ENCODE peak calls at places on chromosomes 12 and 14, in ten cellular contexts. One of them, this sample, is unnamed.

GRCh38 chr12:7645395-7646177 is 20.1 kb downstream of the APOBEC1 start:
- DNase-seq in heart right ventricle: no peak
- DNase-seq in Caco-2: peak
- DNase-seq in NCI-H2081: no peak
- DNase-seq in HCT116: peak
- DNase-seq in activated CD4-positive, alpha-beta T cell treated with anti-CD3 and anti-CD28 coated beads, Interleukin-2, amount 10 ng/mL, durations not matched to agents 7 days and 5 days: peak
- DNase-seq in EL: peak
- DNase-seq in fibroblast of lung: peak
- DNase-seq in mucosa of gallbladder: peak
- DNase-seq in activated T-cell treated with anti-CD3 and anti-CD28 coated beads for 1 hour: no peak
- DNase-seq in this sample: peak

GRCh38 chr14:96086032-96086431 is 46.9 kb downstream of the C14orf132 start:
- DNase-seq in NCI-H2081: no peak
- DNase-seq in mucosa of gallbladder: no peak
- DNase-seq in activated T-cell treated with anti-CD3 and anti-CD28 coated beads for 1 hour: no peak
- DNase-seq in Caco-2: no peak
- DNase-seq in EL: peak
- DNase-seq in HCT116: no peak
- DNase-seq in fibroblast of lung: peak
- DNase-seq in activated CD4-positive, alpha-beta T cell treated with anti-CD3 and anti-CD28 coated beads, Interleukin-2, amount 10 ng/mL, durations not matched to agents 7 days and 5 days: no peak
- DNase-seq in heart right ventricle: no peak
- DNase-seq in this sample: no peak

GRCh38 chr12:79366374-79366773 is 324.4 kb downstream of the PAWR start:
- DNase-seq in heart right ventricle: no peak
- DNase-seq in activated T-cell treated with anti-CD3 and anti-CD28 coated beads for 1 hour: no peak
- DNase-seq in mucosa of gallbladder: no peak
- DNase-seq in fibroblast of lung: no peak
- DNase-seq in NCI-H2081: no peak
- DNase-seq in HCT116: no peak
- DNase-seq in activated CD4-positive, alpha-beta T cell treated with anti-CD3 and anti-CD28 coated beads, Interleukin-2, amount 10 ng/mL, durations not matched to agents 7 days and 5 days: no peak
- DNase-seq in EL: no peak
- DNase-seq in Caco-2: no peak
- DNase-seq in this sample: no peak

GRCh38 chr14:104984056-104984894 is 1.3 kb upstream of the CLBA1 start:
- DNase-seq in fibroblast of lung: no peak
- DNase-seq in HCT116: no peak
- DNase-seq in mucosa of gallbladder: no peak
- DNase-seq in heart right ventricle: no peak
- DNase-seq in Caco-2: no peak
- DNase-seq in activated CD4-positive, alpha-beta T cell treated with anti-CD3 and anti-CD28 coated beads, Interleukin-2, amount 10 ng/mL, durations not matched to agents 7 days and 5 days: no peak
- DNase-seq in EL: no peak
- DNase-seq in NCI-H2081: no peak
- DNase-seq in activated T-cell treated with anti-CD3 and anti-CD28 coated beads for 1 hour: no peak
- DNase-seq in this sample: no peak

GRCh38 chr12:18595406-18595805 is 142.4 kb downstream of the PLCZ1 start:
- DNase-seq in EL: peak
- DNase-seq in NCI-H2081: no peak
- DNase-seq in mucosa of gallbladder: no peak
- DNase-seq in activated CD4-positive, alpha-beta T cell treated with anti-CD3 and anti-CD28 coated beads, Interleukin-2, amount 10 ng/mL, durations not matched to agents 7 days and 5 days: no peak
- DNase-seq in Caco-2: peak
- DNase-seq in heart right ventricle: no peak
- DNase-seq in HCT116: no peak
- DNase-seq in fibroblast of lung: peak
- DNase-seq in activated T-cell treated with anti-CD3 and anti-CD28 coated beads for 1 hour: no peak
- DNase-seq in this sample: no peak

GRCh38 chr14:90556050-90556477 is 159.2 kb downstream of the CALM1 start:
- DNase-seq in Caco-2: no peak
- DNase-seq in fibroblast of lung: no peak
- DNase-seq in activated T-cell treated with anti-CD3 and anti-CD28 coated beads for 1 hour: no peak
- DNase-seq in NCI-H2081: no peak
- DNase-seq in activated CD4-positive, alpha-beta T cell treated with anti-CD3 and anti-CD28 coated beads, Interleukin-2, amount 10 ng/mL, durations not matched to agents 7 days and 5 days: no peak
- DNase-seq in EL: no peak
- DNase-seq in HCT116: no peak
- DNase-seq in heart right ventricle: peak
- DNase-seq in mucosa of gallbladder: peak
- DNase-seq in this sample: no peak

GRCh38 chr12:47034661-47035060 is 44.8 kb upstream of the PCED1B start:
- DNase-seq in heart right ventricle: no peak
- DNase-seq in EL: no peak
- DNase-seq in HCT116: no peak
- DNase-seq in activated T-cell treated with anti-CD3 and anti-CD28 coated beads for 1 hour: no peak
- DNase-seq in mucosa of gallbladder: no peak
- DNase-seq in NCI-H2081: no peak
- DNase-seq in fibroblast of lung: peak
- DNase-seq in activated CD4-positive, alpha-beta T cell treated with anti-CD3 and anti-CD28 coated beads, Interleukin-2, amount 10 ng/mL, durations not matched to agents 7 days and 5 days: no peak
- DNase-seq in Caco-2: no peak
- DNase-seq in this sample: no peak

GRCh38 chr14:25044299-25044698 is 5.6 kb downstream of the STXBP6 start:
- DNase-seq in mucosa of gallbladder: no peak
- DNase-seq in fibroblast of lung: peak
- DNase-seq in Caco-2: no peak
- DNase-seq in activated T-cell treated with anti-CD3 and anti-CD28 coated beads for 1 hour: no peak
- DNase-seq in EL: no peak
- DNase-seq in HCT116: no peak
- DNase-seq in NCI-H2081: no peak
- DNase-seq in heart right ventricle: no peak
- DNase-seq in activated CD4-positive, alpha-beta T cell treated with anti-CD3 and anti-CD28 coated beads, Interleukin-2, amount 10 ng/mL, durations not matched to agents 7 days and 5 days: no peak
- DNase-seq in this sample: no peak

GRCh38 chr14:38124496-38124895 is 83.2 kb upstream of the SSTR1 start:
- DNase-seq in Caco-2: no peak
- DNase-seq in HCT116: no peak
- DNase-seq in mucosa of gallbladder: no peak
- DNase-seq in heart right ventricle: no peak
- DNase-seq in activated T-cell treated with anti-CD3 and anti-CD28 coated beads for 1 hour: no peak
- DNase-seq in fibroblast of lung: no peak
- DNase-seq in activated CD4-positive, alpha-beta T cell treated with anti-CD3 and anti-CD28 coated beads, Interleukin-2, amount 10 ng/mL, durations not matched to agents 7 days and 5 days: no peak
- DNase-seq in EL: no peak
- DNase-seq in NCI-H2081: no peak
- DNase-seq in this sample: no peak

GRCh38 chr12:26701604-26702215 is 131.3 kb downstream of the ITPR2 start:
- DNase-seq in activated CD4-positive, alpha-beta T cell treated with anti-CD3 and anti-CD28 coated beads, Interleukin-2, amount 10 ng/mL, durations not matched to agents 7 days and 5 days: peak
- DNase-seq in mucosa of gallbladder: no peak
- DNase-seq in heart right ventricle: no peak
- DNase-seq in Caco-2: peak
- DNase-seq in fibroblast of lung: peak
- DNase-seq in EL: peak
- DNase-seq in HCT116: peak
- DNase-seq in NCI-H2081: peak
- DNase-seq in activated T-cell treated with anti-CD3 and anti-CD28 coated beads for 1 hour: no peak
- DNase-seq in this sample: no peak

GRCh38 chr12:47812797-47813490 is 6.8 kb downstream of the HDAC7 start:
- DNase-seq in activated CD4-positive, alpha-beta T cell treated with anti-CD3 and anti-CD28 coated beads, Interleukin-2, amount 10 ng/mL, durations not matched to agents 7 days and 5 days: peak
- DNase-seq in EL: peak
- DNase-seq in fibroblast of lung: peak
- DNase-seq in mucosa of gallbladder: peak
- DNase-seq in heart right ventricle: peak
- DNase-seq in activated T-cell treated with anti-CD3 and anti-CD28 coated beads for 1 hour: peak
- DNase-seq in NCI-H2081: no peak
- DNase-seq in HCT116: no peak
- DNase-seq in Caco-2: peak
- DNase-seq in this sample: peak

GRCh38 chr12:113186033-113186365 is 478 bp downstream of the RITA1 start:
- DNase-seq in activated T-cell treated with anti-CD3 and anti-CD28 coated beads for 1 hour: no peak
- DNase-seq in activated CD4-positive, alpha-beta T cell treated with anti-CD3 and anti-CD28 coated beads, Interleukin-2, amount 10 ng/mL, durations not matched to agents 7 days and 5 days: no peak
- DNase-seq in HCT116: no peak
- DNase-seq in EL: no peak
- DNase-seq in NCI-H2081: peak
- DNase-seq in Caco-2: no peak
- DNase-seq in heart right ventricle: no peak
- DNase-seq in fibroblast of lung: peak
- DNase-seq in mucosa of gallbladder: no peak
- DNase-seq in this sample: no peak

GRCh38 chr12:132834181-132834711 is 5.6 kb upstream of the GOLGA3 start:
- DNase-seq in activated T-cell treated with anti-CD3 and anti-CD28 coated beads for 1 hour: no peak
- DNase-seq in HCT116: no peak
- DNase-seq in Caco-2: no peak
- DNase-seq in EL: no peak
- DNase-seq in activated CD4-positive, alpha-beta T cell treated with anti-CD3 and anti-CD28 coated beads, Interleukin-2, amount 10 ng/mL, durations not matched to agents 7 days and 5 days: peak
- DNase-seq in fibroblast of lung: no peak
- DNase-seq in mucosa of gallbladder: no peak
- DNase-seq in NCI-H2081: no peak
- DNase-seq in heart right ventricle: no peak
- DNase-seq in this sample: peak

GRCh38 chr12:42541965-42542364 is 47.6 kb downstream of the PRICKLE1 start:
- DNase-seq in HCT116: no peak
- DNase-seq in Caco-2: no peak
- DNase-seq in activated CD4-positive, alpha-beta T cell treated with anti-CD3 and anti-CD28 coated beads, Interleukin-2, amount 10 ng/mL, durations not matched to agents 7 days and 5 days: no peak
- DNase-seq in fibroblast of lung: no peak
- DNase-seq in mucosa of gallbladder: no peak
- DNase-seq in activated T-cell treated with anti-CD3 and anti-CD28 coated beads for 1 hour: no peak
- DNase-seq in NCI-H2081: no peak
- DNase-seq in EL: peak
- DNase-seq in heart right ventricle: no peak
- DNase-seq in this sample: no peak

GRCh38 chr14:38882533-38882932 is 220.5 kb downstream of the SEC23A start:
- DNase-seq in HCT116: no peak
- DNase-seq in activated CD4-positive, alpha-beta T cell treated with anti-CD3 and anti-CD28 coated beads, Interleukin-2, amount 10 ng/mL, durations not matched to agents 7 days and 5 days: no peak
- DNase-seq in heart right ventricle: no peak
- DNase-seq in NCI-H2081: no peak
- DNase-seq in mucosa of gallbladder: no peak
- DNase-seq in EL: no peak
- DNase-seq in Caco-2: no peak
- DNase-seq in activated T-cell treated with anti-CD3 and anti-CD28 coated beads for 1 hour: no peak
- DNase-seq in fibroblast of lung: peak
- DNase-seq in this sample: no peak

GRCh38 chr12:25583545-25583944 is 30.5 kb upstream of the LMNTD1 start:
- DNase-seq in Caco-2: peak
- DNase-seq in NCI-H2081: no peak
- DNase-seq in mucosa of gallbladder: peak
- DNase-seq in heart right ventricle: no peak
- DNase-seq in fibroblast of lung: peak
- DNase-seq in EL: no peak
- DNase-seq in activated CD4-positive, alpha-beta T cell treated with anti-CD3 and anti-CD28 coated beads, Interleukin-2, amount 10 ng/mL, durations not matched to agents 7 days and 5 days: no peak
- DNase-seq in activated T-cell treated with anti-CD3 and anti-CD28 coated beads for 1 hour: no peak
- DNase-seq in HCT116: peak
- DNase-seq in this sample: no peak

GRCh38 chr12:62719027-62719426 is 215.9 kb downstream of the PPM1H start:
- DNase-seq in EL: no peak
- DNase-seq in NCI-H2081: no peak
- DNase-seq in HCT116: no peak
- DNase-seq in activated CD4-positive, alpha-beta T cell treated with anti-CD3 and anti-CD28 coated beads, Interleukin-2, amount 10 ng/mL, durations not matched to agents 7 days and 5 days: no peak
- DNase-seq in heart right ventricle: no peak
- DNase-seq in activated T-cell treated with anti-CD3 and anti-CD28 coated beads for 1 hour: no peak
- DNase-seq in fibroblast of lung: no peak
- DNase-seq in mucosa of gallbladder: no peak
- DNase-seq in Caco-2: no peak
- DNase-seq in this sample: no peak

GRCh38 chr14:92690171-92691011 is 58.0 kb downstream of the LGMN start:
- DNase-seq in mucosa of gallbladder: no peak
- DNase-seq in EL: peak
- DNase-seq in Caco-2: peak
- DNase-seq in activated T-cell treated with anti-CD3 and anti-CD28 coated beads for 1 hour: no peak
- DNase-seq in HCT116: peak
- DNase-seq in heart right ventricle: no peak
- DNase-seq in activated CD4-positive, alpha-beta T cell treated with anti-CD3 and anti-CD28 coated beads, Interleukin-2, amount 10 ng/mL, durations not matched to agents 7 days and 5 days: no peak
- DNase-seq in NCI-H2081: peak
- DNase-seq in fibroblast of lung: peak
- DNase-seq in this sample: no peak

GRCh38 chr12:110932048-110932447 is 11.7 kb upstream of the MYL2 start:
- DNase-seq in Caco-2: no peak
- DNase-seq in heart right ventricle: no peak
- DNase-seq in activated CD4-positive, alpha-beta T cell treated with anti-CD3 and anti-CD28 coated beads, Interleukin-2, amount 10 ng/mL, durations not matched to agents 7 days and 5 days: no peak
- DNase-seq in HCT116: no peak
- DNase-seq in NCI-H2081: no peak
- DNase-seq in EL: no peak
- DNase-seq in fibroblast of lung: no peak
- DNase-seq in activated T-cell treated with anti-CD3 and anti-CD28 coated beads for 1 hour: no peak
- DNase-seq in mucosa of gallbladder: no peak
- DNase-seq in this sample: no peak

GRCh38 chr12:29960113-29960512 is 176.4 kb upstream of the TMTC1 start:
- DNase-seq in mucosa of gallbladder: no peak
- DNase-seq in fibroblast of lung: no peak
- DNase-seq in EL: no peak
- DNase-seq in activated T-cell treated with anti-CD3 and anti-CD28 coated beads for 1 hour: no peak
- DNase-seq in NCI-H2081: no peak
- DNase-seq in HCT116: no peak
- DNase-seq in activated CD4-positive, alpha-beta T cell treated with anti-CD3 and anti-CD28 coated beads, Interleukin-2, amount 10 ng/mL, durations not matched to agents 7 days and 5 days: no peak
- DNase-seq in Caco-2: no peak
- DNase-seq in heart right ventricle: no peak
- DNase-seq in this sample: no peak

GRCh38 chr14:100781952-100782351 is 44.0 kb upstream of the MEG3 start:
- DNase-seq in HCT116: no peak
- DNase-seq in Caco-2: no peak
- DNase-seq in fibroblast of lung: no peak
- DNase-seq in NCI-H2081: no peak
- DNase-seq in EL: no peak
- DNase-seq in activated T-cell treated with anti-CD3 and anti-CD28 coated beads for 1 hour: no peak
- DNase-seq in activated CD4-positive, alpha-beta T cell treated with anti-CD3 and anti-CD28 coated beads, Interleukin-2, amount 10 ng/mL, durations not matched to agents 7 days and 5 days: no peak
- DNase-seq in heart right ventricle: no peak
- DNase-seq in mucosa of gallbladder: no peak
- DNase-seq in this sample: no peak

GRCh38 chr12:90672081-90672480 is 282.9 kb downstream of the CCER1 start:
- DNase-seq in activated T-cell treated with anti-CD3 and anti-CD28 coated beads for 1 hour: no peak
- DNase-seq in activated CD4-positive, alpha-beta T cell treated with anti-CD3 and anti-CD28 coated beads, Interleukin-2, amount 10 ng/mL, durations not matched to agents 7 days and 5 days: no peak
- DNase-seq in heart right ventricle: no peak
- DNase-seq in NCI-H2081: no peak
- DNase-seq in HCT116: no peak
- DNase-seq in Caco-2: no peak
- DNase-seq in EL: no peak
- DNase-seq in fibroblast of lung: peak
- DNase-seq in mucosa of gallbladder: no peak
- DNase-seq in this sample: no peak

GRCh38 chr14:93173943-93174395 is 10.7 kb downstream of the MOAP1 start:
- DNase-seq in NCI-H2081: no peak
- DNase-seq in fibroblast of lung: peak
- DNase-seq in activated T-cell treated with anti-CD3 and anti-CD28 coated beads for 1 hour: no peak
- DNase-seq in Caco-2: no peak
- DNase-seq in mucosa of gallbladder: no peak
- DNase-seq in EL: no peak
- DNase-seq in heart right ventricle: no peak
- DNase-seq in activated CD4-positive, alpha-beta T cell treated with anti-CD3 and anti-CD28 coated beads, Interleukin-2, amount 10 ng/mL, durations not matched to agents 7 days and 5 days: no peak
- DNase-seq in HCT116: no peak
- DNase-seq in this sample: no peak

GRCh38 chr14:76876076-76876475 is 49.9 kb downstream of the LRRC74A start:
- DNase-seq in HCT116: peak
- DNase-seq in heart right ventricle: peak
- DNase-seq in mucosa of gallbladder: peak
- DNase-seq in NCI-H2081: peak
- DNase-seq in Caco-2: peak
- DNase-seq in activated CD4-positive, alpha-beta T cell treated with anti-CD3 and anti-CD28 coated beads, Interleukin-2, amount 10 ng/mL, durations not matched to agents 7 days and 5 days: peak
- DNase-seq in fibroblast of lung: peak
- DNase-seq in activated T-cell treated with anti-CD3 and anti-CD28 coated beads for 1 hour: peak
- DNase-seq in EL: peak
- DNase-seq in this sample: peak

GRCh38 chr12:113903381-113903863 is 62.7 kb downstream of the RBM19 start:
- DNase-seq in mucosa of gallbladder: no peak
- DNase-seq in fibroblast of lung: peak
- DNase-seq in activated CD4-positive, alpha-beta T cell treated with anti-CD3 and anti-CD28 coated beads, Interleukin-2, amount 10 ng/mL, durations not matched to agents 7 days and 5 days: no peak
- DNase-seq in activated T-cell treated with anti-CD3 and anti-CD28 coated beads for 1 hour: no peak
- DNase-seq in Caco-2: no peak
- DNase-seq in EL: peak
- DNase-seq in heart right ventricle: no peak
- DNase-seq in NCI-H2081: no peak
- DNase-seq in HCT116: no peak
- DNase-seq in this sample: no peak

GRCh38 chr12:3231399-3231876 is 154.3 kb downstream of the TSPAN9 start:
- DNase-seq in HCT116: no peak
- DNase-seq in Caco-2: no peak
- DNase-seq in heart right ventricle: no peak
- DNase-seq in mucosa of gallbladder: no peak
- DNase-seq in EL: no peak
- DNase-seq in fibroblast of lung: peak
- DNase-seq in activated CD4-positive, alpha-beta T cell treated with anti-CD3 and anti-CD28 coated beads, Interleukin-2, amount 10 ng/mL, durations not matched to agents 7 days and 5 days: no peak
- DNase-seq in activated T-cell treated with anti-CD3 and anti-CD28 coated beads for 1 hour: no peak
- DNase-seq in NCI-H2081: no peak
- DNase-seq in this sample: no peak

GRCh38 chr14:99952453-99952852 is 112.8 kb upstream of the EVL start:
- DNase-seq in NCI-H2081: no peak
- DNase-seq in EL: no peak
- DNase-seq in activated T-cell treated with anti-CD3 and anti-CD28 coated beads for 1 hour: no peak
- DNase-seq in Caco-2: no peak
- DNase-seq in mucosa of gallbladder: no peak
- DNase-seq in fibroblast of lung: no peak
- DNase-seq in activated CD4-positive, alpha-beta T cell treated with anti-CD3 and anti-CD28 coated beads, Interleukin-2, amount 10 ng/mL, durations not matched to agents 7 days and 5 days: no peak
- DNase-seq in heart right ventricle: no peak
- DNase-seq in HCT116: no peak
- DNase-seq in this sample: no peak

GRCh38 chr14:104592785-104593184 is 11.8 kb downstream of the TMEM179 start:
- DNase-seq in Caco-2: no peak
- DNase-seq in EL: no peak
- DNase-seq in heart right ventricle: peak
- DNase-seq in fibroblast of lung: no peak
- DNase-seq in activated T-cell treated with anti-CD3 and anti-CD28 coated beads for 1 hour: no peak
- DNase-seq in mucosa of gallbladder: no peak
- DNase-seq in NCI-H2081: no peak
- DNase-seq in HCT116: no peak
- DNase-seq in activated CD4-positive, alpha-beta T cell treated with anti-CD3 and anti-CD28 coated beads, Interleukin-2, amount 10 ng/mL, durations not matched to agents 7 days and 5 days: no peak
- DNase-seq in this sample: no peak